ENCODE peak calls at places on chromosomes 1 and 21, in seven cellular contexts. Q is GM10248; K is SHP77; N is HuH-7.5; F is stimulated activated CD4-positive, alpha-beta T cell treated with anti-CD3 and anti-CD28 coated beads, Interleukin-1b, Interleukin-23, amount 100 ng/mL, for 4 hours; T is HFFc6; H is heart left ventricle. L is an unnamed sample.

GRCh38 chr21:44911384-44912157 is 9.1 kb downstream of the ITGB2 start:
- DNase-seq in F (peak), H (peak), N (no peak), Q (no peak), K (peak), T (no peak), L (no peak)

GRCh38 chr1:217614319-217614718 is 16.6 kb downstream of the GPATCH2 start:
- DNase-seq in H (no peak), T (no peak), Q (no peak), K (no peak), F (no peak), N (no peak), L (no peak)

GRCh38 chr1:17929224-17929623 is 174.1 kb downstream of the ACTL8 start:
- DNase-seq in Q (no peak), K (peak), H (no peak), N (no peak), T (no peak), F (no peak), L (no peak)

GRCh38 chr1:8169364-8170058 is 143.4 kb upstream of the ERRFI1 start:
- DNase-seq in Q (peak), H (peak), F (no peak), K (peak), N (peak), T (peak), L (no peak)

GRCh38 chr1:26991310-26992116 is 2.0 kb upstream of the TRNP1 start:
- DNase-seq in F (peak), K (no peak), H (no peak), N (no peak), Q (peak), T (peak), L (peak)

GRCh38 chr1:67721112-67721511 is 36.1 kb downstream of the GADD45A start:
- DNase-seq in K (no peak), F (no peak), N (no peak), Q (no peak), H (no peak), T (no peak), L (no peak)

GRCh38 chr1:118483245-118484006 is 298.4 kb upstream of the SPAG17 start:
- DNase-seq in Q (no peak), N (no peak), H (no peak), T (no peak), K (no peak), F (no peak), L (no peak)

GRCh38 chr1:204649756-204650155 is 35.8 kb downstream of the LRRN2 start:
- DNase-seq in Q (no peak), H (no peak), F (no peak), T (no peak), K (peak), N (no peak), L (no peak)

GRCh38 chr1:36750706-36751105 is 268.0 kb upstream of the CSF3R start:
- DNase-seq in T (no peak), K (no peak), F (no peak), H (no peak), Q (no peak), N (no peak), L (no peak)

GRCh38 chr1:10432910-10433785 is 2.9 kb downstream of the CENPS start:
- DNase-seq in Q (no peak), N (no peak), H (no peak), F (no peak), T (no peak), K (no peak), L (no peak)

GRCh38 chr1:211711313-211711712 is 35.9 kb upstream of the NEK2 start:
- DNase-seq in Q (no peak), T (no peak), K (no peak), H (no peak), F (no peak), N (no peak), L (no peak)

GRCh38 chr1:92536593-92537332 is 50.0 kb upstream of the GFI1 start:
- DNase-seq in N (peak), F (no peak), K (no peak), Q (peak), T (peak), H (no peak), L (no peak)

GRCh38 chr1:229086091-229086490 is 184.8 kb upstream of the RAB4A start:
- DNase-seq in N (no peak), Q (no peak), T (no peak), K (no peak), H (no peak), F (no peak), L (no peak)

GRCh38 chr1:245764040-245764439 is 609.3 kb downstream of the KIF26B start:
- DNase-seq in Q (no peak), N (no peak), H (no peak), T (no peak), K (no peak), F (no peak), L (no peak)

GRCh38 chr1:39297534-39297933 is 93.0 kb downstream of the MACF1 start:
- DNase-seq in Q (no peak), T (no peak), F (no peak), H (no peak), K (no peak), N (no peak), L (no peak)

GRCh38 chr1:91774520-91775203 is 111.3 kb downstream of the TGFBR3 start:
- DNase-seq in F (no peak), Q (no peak), N (no peak), H (no peak), K (no peak), T (peak), L (no peak)

GRCh38 chr21:44710294-44710665 is 1.1 kb downstream of the TSPEAR start:
- DNase-seq in Q (no peak), H (no peak), F (no peak), N (no peak), K (no peak), T (no peak), L (no peak)

GRCh38 chr1:26530540-26530897 is 958 bp downstream of the RPS6KA1 start:
- DNase-seq in Q (no peak), H (no peak), F (no peak), T (no peak), K (no peak), N (no peak), L (no peak)

GRCh38 chr1:7248402-7248805 is 463.1 kb downstream of the CAMTA1 start:
- DNase-seq in T (no peak), K (no peak), F (no peak), Q (no peak), N (no peak), H (no peak), L (no peak)

GRCh38 chr1:157575744-157576143 is 22.1 kb downstream of the FCRL4 start:
- DNase-seq in K (no peak), N (no peak), Q (no peak), H (no peak), F (no peak), T (no peak), L (no peak)

GRCh38 chr1:99638853-99639252 is 7.1 kb upstream of the PALMD start:
- DNase-seq in N (no peak), K (no peak), H (no peak), T (no peak), F (no peak), Q (no peak), L (no peak)

GRCh38 chr1:231039161-231040018 is 664 bp downstream of the FAM89A start:
- DNase-seq in F (peak), H (peak), Q (peak), T (no peak), N (peak), K (peak), L (no peak)

GRCh38 chr21:46637952-46638746 is 2.7 kb downstream of the PRMT2 start:
- DNase-seq in K (no peak), T (no peak), H (no peak), N (no peak), Q (no peak), F (no peak), L (no peak)

L was measured in caudate nucleus.